ENCODE peak calls at places on chromosome 13, in eight cellular contexts. One of them, this sample, is unnamed.

GRCh38 chr13:30792257-30793000 is 57.1 kb downstream of the ALOX5AP start:
- DNase-seq in pancreas: peak
- DNase-seq in tibial artery: peak
- DNase-seq in epithelial cell of esophagus: peak
- DNase-seq in fibroblast of the aortic adventitia: peak
- DNase-seq in stomach: peak
- DNase-seq in sigmoid colon: peak
- DNase-seq in AG09319: peak
- DNase-seq in this sample: peak

GRCh38 chr13:102902789-102903347 is 57.0 kb downstream of the ERCC5 start:
- DNase-seq in pancreas: no peak
- DNase-seq in tibial artery: no peak
- DNase-seq in epithelial cell of esophagus: no peak
- DNase-seq in fibroblast of the aortic adventitia: no peak
- DNase-seq in stomach: no peak
- DNase-seq in sigmoid colon: no peak
- DNase-seq in AG09319: no peak
- DNase-seq in this sample: peak

GRCh38 chr13:40186636-40187323 is 479.7 kb downstream of the FOXO1 start:
- DNase-seq in pancreas: no peak
- DNase-seq in tibial artery: no peak
- DNase-seq in epithelial cell of esophagus: no peak
- DNase-seq in fibroblast of the aortic adventitia: no peak
- DNase-seq in stomach: no peak
- DNase-seq in sigmoid colon: no peak
- DNase-seq in AG09319: no peak
- DNase-seq in this sample: no peak

GRCh38 chr13:80527400-80527799 is 186.5 kb upstream of the SPRY2 start:
- DNase-seq in pancreas: no peak
- DNase-seq in tibial artery: no peak
- DNase-seq in epithelial cell of esophagus: no peak
- DNase-seq in fibroblast of the aortic adventitia: no peak
- DNase-seq in stomach: no peak
- DNase-seq in sigmoid colon: no peak
- DNase-seq in AG09319: no peak
- DNase-seq in this sample: no peak

GRCh38 chr13:38657191-38657590 is 29.7 kb upstream of the FREM2 start:
- DNase-seq in pancreas: no peak
- DNase-seq in tibial artery: no peak
- DNase-seq in epithelial cell of esophagus: peak
- DNase-seq in fibroblast of the aortic adventitia: peak
- DNase-seq in stomach: no peak
- DNase-seq in sigmoid colon: no peak
- DNase-seq in AG09319: no peak
- DNase-seq in this sample: no peak

GRCh38 chr13:33751151-33751550 is 66.8 kb upstream of the RFC3 start:
- DNase-seq in pancreas: no peak
- DNase-seq in tibial artery: no peak
- DNase-seq in epithelial cell of esophagus: no peak
- DNase-seq in fibroblast of the aortic adventitia: peak
- DNase-seq in stomach: no peak
- DNase-seq in sigmoid colon: no peak
- DNase-seq in AG09319: no peak
- DNase-seq in this sample: no peak

GRCh38 chr13:95784161-95784880 is 107.4 kb downstream of the DNAJC3 start:
- DNase-seq in pancreas: no peak
- DNase-seq in tibial artery: no peak
- DNase-seq in epithelial cell of esophagus: peak
- DNase-seq in fibroblast of the aortic adventitia: peak
- DNase-seq in stomach: no peak
- DNase-seq in sigmoid colon: no peak
- DNase-seq in AG09319: peak
- DNase-seq in this sample: no peak

GRCh38 chr13:82224806-82225205 is 1657.5 kb downstream of the SLITRK1 start:
- DNase-seq in pancreas: no peak
- DNase-seq in tibial artery: no peak
- DNase-seq in epithelial cell of esophagus: no peak
- DNase-seq in fibroblast of the aortic adventitia: no peak
- DNase-seq in stomach: no peak
- DNase-seq in sigmoid colon: no peak
- DNase-seq in AG09319: no peak
- DNase-seq in this sample: no peak

GRCh38 chr13:94351292-94352000 is 128.0 kb downstream of the DCT start:
- DNase-seq in pancreas: no peak
- DNase-seq in tibial artery: no peak
- DNase-seq in epithelial cell of esophagus: peak
- DNase-seq in fibroblast of the aortic adventitia: peak
- DNase-seq in stomach: no peak
- DNase-seq in sigmoid colon: no peak
- DNase-seq in AG09319: no peak
- DNase-seq in this sample: no peak

GRCh38 chr13:36981156-36981743 is 17.9 kb downstream of the ALG5 start:
- DNase-seq in pancreas: no peak
- DNase-seq in tibial artery: no peak
- DNase-seq in epithelial cell of esophagus: peak
- DNase-seq in fibroblast of the aortic adventitia: peak
- DNase-seq in stomach: no peak
- DNase-seq in sigmoid colon: no peak
- DNase-seq in AG09319: peak
- DNase-seq in this sample: no peak
- TF ChIP-seq CTCF in pancreas: no peak
- TF ChIP-seq CTCF in tibial artery: peak
- TF ChIP-seq CTCF in epithelial cell of esophagus: peak
- TF ChIP-seq CTCF in fibroblast of the aortic adventitia: peak
- TF ChIP-seq CTCF in stomach: peak
- TF ChIP-seq CTCF in sigmoid colon: peak
- TF ChIP-seq CTCF in AG09319: peak
- TF ChIP-seq CTCF in this sample: peak

GRCh38 chr13:48504606-48505369 is 28.1 kb downstream of the RCBTB2 start:
- DNase-seq in pancreas: no peak
- DNase-seq in tibial artery: no peak
- DNase-seq in epithelial cell of esophagus: peak
- DNase-seq in fibroblast of the aortic adventitia: no peak
- DNase-seq in stomach: no peak
- DNase-seq in sigmoid colon: no peak
- DNase-seq in AG09319: no peak
- DNase-seq in this sample: no peak
- TF ChIP-seq CTCF in pancreas: no peak
- TF ChIP-seq CTCF in tibial artery: no peak
- TF ChIP-seq CTCF in epithelial cell of esophagus: peak
- TF ChIP-seq CTCF in fibroblast of the aortic adventitia: no peak
- TF ChIP-seq CTCF in stomach: no peak
- TF ChIP-seq CTCF in sigmoid colon: no peak
- TF ChIP-seq CTCF in AG09319: no peak
- TF ChIP-seq CTCF in this sample: no peak

DNA sequence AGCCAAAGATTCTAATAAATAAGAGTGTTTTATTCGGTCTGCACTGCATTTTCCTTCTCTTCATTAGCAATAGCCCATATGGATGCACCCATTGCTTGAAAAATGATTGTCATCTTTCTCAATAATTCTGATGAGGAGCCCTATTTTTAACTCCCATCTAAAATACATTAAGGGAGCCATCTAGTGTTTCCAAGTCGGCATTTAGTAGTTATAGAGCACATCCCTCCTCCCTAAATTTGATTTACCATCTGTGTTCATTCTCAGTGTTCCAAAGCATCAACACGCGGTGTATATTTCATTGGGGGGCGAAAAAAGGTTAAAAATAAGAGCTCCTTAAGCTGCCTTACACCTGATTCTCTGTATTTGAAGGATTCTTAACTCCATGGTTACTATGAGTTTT is 119.2 kb upstream of the IPO5 start:
- DNase-seq in pancreas: no peak
- DNase-seq in tibial artery: no peak
- DNase-seq in epithelial cell of esophagus: no peak
- DNase-seq in fibroblast of the aortic adventitia: no peak
- DNase-seq in stomach: no peak
- DNase-seq in sigmoid colon: no peak
- DNase-seq in AG09319: no peak
- DNase-seq in this sample: no peak
- TF ChIP-seq CTCF in pancreas: no peak
- TF ChIP-seq CTCF in tibial artery: no peak
- TF ChIP-seq CTCF in epithelial cell of esophagus: no peak
- TF ChIP-seq CTCF in fibroblast of the aortic adventitia: no peak
- TF ChIP-seq CTCF in stomach: no peak
- TF ChIP-seq CTCF in sigmoid colon: no peak
- TF ChIP-seq CTCF in AG09319: no peak
- TF ChIP-seq CTCF in this sample: no peak

GRCh38 chr13:51158365-51158764 is 47.3 kb upstream of the C13orf42 start:
- DNase-seq in pancreas: no peak
- DNase-seq in tibial artery: no peak
- DNase-seq in epithelial cell of esophagus: no peak
- DNase-seq in fibroblast of the aortic adventitia: no peak
- DNase-seq in stomach: no peak
- DNase-seq in sigmoid colon: no peak
- DNase-seq in AG09319: no peak
- DNase-seq in this sample: no peak
- TF ChIP-seq CTCF in pancreas: no peak
- TF ChIP-seq CTCF in tibial artery: no peak
- TF ChIP-seq CTCF in epithelial cell of esophagus: no peak
- TF ChIP-seq CTCF in fibroblast of the aortic adventitia: no peak
- TF ChIP-seq CTCF in stomach: no peak
- TF ChIP-seq CTCF in sigmoid colon: no peak
- TF ChIP-seq CTCF in AG09319: no peak
- TF ChIP-seq CTCF in this sample: no peak

DNA sequence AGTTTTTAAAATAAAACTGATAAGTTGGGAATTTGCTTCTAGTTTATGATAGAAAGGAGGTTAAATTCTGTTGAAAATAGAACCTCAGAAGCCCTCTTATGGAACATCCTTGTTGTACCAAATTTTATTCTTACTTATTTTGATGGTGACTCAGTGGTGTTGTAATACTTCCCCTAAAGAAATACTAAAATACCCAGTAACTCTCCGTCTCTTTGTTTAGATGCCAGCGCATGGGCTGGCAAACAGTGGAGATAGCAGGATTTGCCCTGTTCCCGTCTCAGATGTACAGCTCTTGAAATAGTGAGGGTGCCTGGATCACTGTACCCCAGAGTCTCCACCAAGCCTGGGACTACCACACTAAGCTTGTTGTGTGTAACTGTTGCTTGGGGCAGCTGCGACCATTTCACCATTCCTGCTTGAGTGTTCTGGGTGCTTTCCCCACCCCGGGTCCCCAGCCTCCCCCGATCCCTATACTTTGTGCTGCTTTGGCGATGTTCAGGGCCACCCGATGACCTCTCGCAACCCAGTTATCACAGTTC is 67.0 kb upstream of the TEX29 start:
- DNase-seq in pancreas: no peak
- DNase-seq in tibial artery: no peak
- DNase-seq in epithelial cell of esophagus: no peak
- DNase-seq in fibroblast of the aortic adventitia: peak
- DNase-seq in stomach: no peak
- DNase-seq in sigmoid colon: no peak
- DNase-seq in AG09319: no peak
- DNase-seq in this sample: no peak
- TF ChIP-seq CTCF in pancreas: no peak
- TF ChIP-seq CTCF in tibial artery: no peak
- TF ChIP-seq CTCF in epithelial cell of esophagus: no peak
- TF ChIP-seq CTCF in fibroblast of the aortic adventitia: no peak
- TF ChIP-seq CTCF in stomach: no peak
- TF ChIP-seq CTCF in sigmoid colon: no peak
- TF ChIP-seq CTCF in AG09319: no peak
- TF ChIP-seq CTCF in this sample: no peak

DNA sequence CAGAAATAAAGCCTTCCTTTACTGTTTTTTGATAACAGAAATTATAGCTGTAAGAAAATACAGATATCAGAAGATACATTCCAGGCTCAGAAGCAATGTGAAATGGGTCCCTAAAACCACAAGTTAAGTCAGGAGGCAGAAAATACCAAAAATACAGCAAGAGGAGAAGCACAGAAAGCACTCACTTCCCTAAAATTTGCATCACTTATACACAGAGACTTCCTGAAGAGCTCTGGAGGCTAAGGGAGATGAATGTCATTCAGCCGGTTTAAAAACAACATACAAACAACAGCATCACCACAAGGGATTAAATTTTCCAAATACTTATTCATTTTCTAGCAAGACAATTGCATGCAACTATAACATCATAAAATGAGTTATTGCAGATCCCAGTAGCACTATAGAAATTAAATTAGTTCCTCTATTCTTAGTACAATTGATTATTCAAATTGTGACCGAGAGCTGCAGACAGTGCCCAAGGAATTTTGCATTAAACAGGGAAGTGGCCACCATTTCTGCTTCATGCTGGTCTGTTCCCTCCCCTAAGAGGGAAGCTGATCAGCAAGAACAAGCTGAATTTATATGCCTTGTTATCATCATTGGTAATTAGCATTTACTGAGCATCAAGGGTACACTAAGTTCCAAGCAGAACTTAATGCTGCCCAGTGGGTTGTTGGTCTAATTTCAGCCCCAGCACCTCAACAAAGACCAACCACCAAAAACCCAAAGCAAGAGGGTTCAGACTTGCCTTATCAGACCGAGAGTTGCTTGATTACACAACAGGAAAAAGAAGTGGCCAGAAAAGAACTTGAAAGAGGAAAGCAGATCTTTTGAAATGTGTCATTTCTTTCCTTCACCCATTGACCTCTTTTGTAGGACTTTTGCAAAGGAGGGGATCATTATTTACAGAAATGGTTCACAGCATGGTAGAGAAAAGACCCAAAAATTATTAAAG is 140.7 kb downstream of the KCTD12 start:
- DNase-seq in pancreas: no peak
- DNase-seq in tibial artery: no peak
- DNase-seq in epithelial cell of esophagus: no peak
- DNase-seq in fibroblast of the aortic adventitia: peak
- DNase-seq in stomach: no peak
- DNase-seq in sigmoid colon: no peak
- DNase-seq in AG09319: no peak
- DNase-seq in this sample: no peak
- TF ChIP-seq CTCF in pancreas: no peak
- TF ChIP-seq CTCF in tibial artery: no peak
- TF ChIP-seq CTCF in epithelial cell of esophagus: no peak
- TF ChIP-seq CTCF in fibroblast of the aortic adventitia: no peak
- TF ChIP-seq CTCF in stomach: no peak
- TF ChIP-seq CTCF in sigmoid colon: no peak
- TF ChIP-seq CTCF in AG09319: no peak
- TF ChIP-seq CTCF in this sample: no peak

GRCh38 chr13:106314417-106314816 is 221.0 kb downstream of the EFNB2 start:
- DNase-seq in pancreas: no peak
- DNase-seq in tibial artery: no peak
- DNase-seq in epithelial cell of esophagus: no peak
- DNase-seq in fibroblast of the aortic adventitia: no peak
- DNase-seq in stomach: no peak
- DNase-seq in sigmoid colon: no peak
- DNase-seq in AG09319: no peak
- DNase-seq in this sample: no peak
- TF ChIP-seq CTCF in pancreas: no peak
- TF ChIP-seq CTCF in tibial artery: no peak
- TF ChIP-seq CTCF in epithelial cell of esophagus: no peak
- TF ChIP-seq CTCF in fibroblast of the aortic adventitia: no peak
- TF ChIP-seq CTCF in stomach: no peak
- TF ChIP-seq CTCF in sigmoid colon: no peak
- TF ChIP-seq CTCF in AG09319: no peak
- TF ChIP-seq CTCF in this sample: no peak

DNA sequence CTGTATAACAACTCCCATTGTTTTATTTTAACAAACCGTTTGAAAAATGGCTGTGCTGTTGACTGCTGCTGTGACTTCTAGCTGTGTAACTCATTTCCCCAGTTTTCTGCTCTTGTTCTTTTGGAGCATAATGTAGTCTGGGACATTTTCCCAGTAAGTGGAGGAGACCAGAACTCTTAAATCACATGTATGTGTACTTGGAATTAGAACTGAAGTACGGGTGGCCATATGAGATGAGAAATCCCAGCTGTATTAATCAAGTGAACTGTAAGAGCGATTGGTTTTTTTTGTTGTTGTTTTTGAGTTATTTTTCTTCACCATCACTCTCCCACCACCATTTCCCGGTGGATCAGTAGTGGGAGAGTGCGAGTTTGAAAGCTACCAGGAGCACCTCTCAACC is 49.5 kb upstream of the RNF113B start:
- DNase-seq in pancreas: no peak
- DNase-seq in tibial artery: no peak
- DNase-seq in epithelial cell of esophagus: no peak
- DNase-seq in fibroblast of the aortic adventitia: no peak
- DNase-seq in stomach: no peak
- DNase-seq in sigmoid colon: no peak
- DNase-seq in AG09319: no peak
- DNase-seq in this sample: no peak
- TF ChIP-seq CTCF in pancreas: no peak
- TF ChIP-seq CTCF in tibial artery: no peak
- TF ChIP-seq CTCF in epithelial cell of esophagus: no peak
- TF ChIP-seq CTCF in fibroblast of the aortic adventitia: no peak
- TF ChIP-seq CTCF in stomach: no peak
- TF ChIP-seq CTCF in sigmoid colon: no peak
- TF ChIP-seq CTCF in AG09319: no peak
- TF ChIP-seq CTCF in this sample: no peak